ENCODE peak calls at places on chromosomes 2 and 18, in seven cellular contexts. One of them, this sample, is unnamed.

GRCh38 chr2:118059919-118060478 is 28.3 kb upstream of the INSIG2 start:
- DNase-seq in MM.1S: peak; percentile 30
- DNase-seq in psoas muscle: no peak
- DNase-seq in cardiac muscle cell: no peak
- DNase-seq in RWPE2: no peak
- DNase-seq in neural progenitor cell: no peak
- DNase-seq in fibroblast of pulmonary artery: peak; percentile 55
- DNase-seq in this sample: peak; percentile 72

GRCh38 chr2:33013684-33014110 is 66.9 kb downstream of the LTBP1 start:
- DNase-seq in cardiac muscle cell: no peak
- DNase-seq in psoas muscle: no peak
- DNase-seq in fibroblast of pulmonary artery: peak; percentile 31
- DNase-seq in RWPE2: no peak
- DNase-seq in MM.1S: no peak
- DNase-seq in neural progenitor cell: no peak
- DNase-seq in this sample: peak; percentile 59

GRCh38 chr2:6078414-6078813 is 386.2 kb downstream of the SOX11 start:
- DNase-seq in MM.1S: no peak
- DNase-seq in fibroblast of pulmonary artery: no peak
- DNase-seq in psoas muscle: no peak
- DNase-seq in cardiac muscle cell: no peak
- DNase-seq in RWPE2: no peak
- DNase-seq in neural progenitor cell: no peak
- DNase-seq in this sample: no peak

GRCh38 chr2:109604597-109604996 is 9.2 kb downstream of the SEPTIN10 start:
- DNase-seq in neural progenitor cell: no peak
- DNase-seq in RWPE2: peak; percentile 78
- DNase-seq in fibroblast of pulmonary artery: peak; percentile 63
- DNase-seq in MM.1S: no peak
- DNase-seq in psoas muscle: no peak
- DNase-seq in cardiac muscle cell: no peak
- DNase-seq in this sample: peak; percentile 90

GRCh38 chr2:23690421-23691105 is 236.4 kb downstream of the ATAD2B start:
- DNase-seq in cardiac muscle cell: no peak
- DNase-seq in psoas muscle: peak; percentile 63
- DNase-seq in fibroblast of pulmonary artery: no peak
- DNase-seq in RWPE2: peak; percentile 37
- DNase-seq in MM.1S: no peak
- DNase-seq in neural progenitor cell: no peak
- DNase-seq in this sample: no peak

GRCh38 chr2:68824831-68825230 is 46.4 kb downstream of the BMP10 start:
- DNase-seq in cardiac muscle cell: no peak
- DNase-seq in psoas muscle: no peak
- DNase-seq in RWPE2: no peak
- DNase-seq in fibroblast of pulmonary artery: peak; percentile 83
- DNase-seq in MM.1S: no peak
- DNase-seq in neural progenitor cell: no peak
- DNase-seq in this sample: peak; percentile 69

GRCh38 chr18:5294618-5295230 is 802 bp downstream of the ZBTB14 start:
- DNase-seq in fibroblast of pulmonary artery: peak; percentile 58
- DNase-seq in cardiac muscle cell: peak; percentile 70
- DNase-seq in neural progenitor cell: no peak
- DNase-seq in RWPE2: no peak
- DNase-seq in psoas muscle: peak; percentile 78
- DNase-seq in MM.1S: peak; percentile 72
- DNase-seq in this sample: peak; percentile 60

GRCh38 chr18:65754121-65754520 is 3.3 kb downstream of the CDH7 start:
- DNase-seq in psoas muscle: no peak
- DNase-seq in MM.1S: no peak
- DNase-seq in RWPE2: no peak
- DNase-seq in fibroblast of pulmonary artery: no peak
- DNase-seq in neural progenitor cell: no peak
- DNase-seq in cardiac muscle cell: no peak
- DNase-seq in this sample: no peak

GRCh38 chr2:26613241-26614204 is 27.6 kb downstream of the CIB4 start:
- DNase-seq in fibroblast of pulmonary artery: no peak
- DNase-seq in cardiac muscle cell: peak; percentile 28
- DNase-seq in psoas muscle: no peak
- DNase-seq in neural progenitor cell: peak; percentile 73
- DNase-seq in MM.1S: no peak
- DNase-seq in RWPE2: no peak
- DNase-seq in this sample: peak; percentile 22

GRCh38 chr2:109128048-109128465 is 948 bp upstream of the SH3RF3 start:
- DNase-seq in neural progenitor cell: peak; percentile 91
- DNase-seq in psoas muscle: peak; percentile 91
- DNase-seq in MM.1S: peak; percentile 79
- DNase-seq in RWPE2: peak; percentile 79
- DNase-seq in cardiac muscle cell: peak; percentile 90
- DNase-seq in fibroblast of pulmonary artery: peak; percentile 93
- DNase-seq in this sample: peak; percentile 94

GRCh38 chr2:143210446-143210819 is 81.2 kb downstream of the ARHGAP15 start:
- DNase-seq in RWPE2: no peak
- DNase-seq in MM.1S: no peak
- DNase-seq in cardiac muscle cell: no peak
- DNase-seq in fibroblast of pulmonary artery: no peak
- DNase-seq in neural progenitor cell: no peak
- DNase-seq in psoas muscle: no peak
- DNase-seq in this sample: no peak

GRCh38 chr2:143209570-143210445 is 80.6 kb downstream of the ARHGAP15 start:
- DNase-seq in psoas muscle: no peak
- DNase-seq in fibroblast of pulmonary artery: no peak
- DNase-seq in RWPE2: no peak
- DNase-seq in MM.1S: no peak
- DNase-seq in cardiac muscle cell: no peak
- DNase-seq in neural progenitor cell: no peak
- DNase-seq in this sample: no peak

GRCh38 chr2:143205106-143205764 is 76.0 kb downstream of the ARHGAP15 start:
- DNase-seq in cardiac muscle cell: no peak
- DNase-seq in fibroblast of pulmonary artery: peak; percentile 26
- DNase-seq in RWPE2: no peak
- DNase-seq in neural progenitor cell: no peak
- DNase-seq in psoas muscle: no peak
- DNase-seq in MM.1S: peak; percentile 18
- DNase-seq in this sample: peak; percentile 13
- TF ChIP-seq CTCF in cardiac muscle cell: peak; percentile 23
- TF ChIP-seq CTCF in fibroblast of pulmonary artery: peak; percentile 41
- TF ChIP-seq CTCF in RWPE2: peak; percentile 32
- TF ChIP-seq CTCF in neural progenitor cell: peak; percentile 48
- TF ChIP-seq CTCF in psoas muscle: no peak
- TF ChIP-seq CTCF in MM.1S: peak; percentile 43
- TF ChIP-seq CTCF in this sample: peak; percentile 4

DNA sequence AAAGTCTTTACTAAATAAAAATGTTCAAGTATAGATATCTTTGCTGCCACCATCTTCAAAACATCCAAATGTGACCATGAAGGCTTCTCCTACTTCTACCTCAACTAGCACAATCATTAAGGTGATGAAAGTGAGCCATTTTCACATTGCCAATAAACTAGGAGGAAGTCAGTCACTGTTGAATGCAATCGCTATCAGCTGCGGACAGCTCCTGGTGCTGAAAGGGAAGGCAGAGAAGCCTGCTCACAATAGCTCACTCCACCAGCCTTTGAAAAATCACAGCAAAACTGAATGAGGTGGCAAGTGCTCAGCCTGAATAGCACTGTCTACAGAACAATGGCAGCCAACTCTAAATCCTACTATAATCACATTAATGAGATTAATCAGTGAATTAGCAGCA is 2.2 kb downstream of the MYT1L start:
- DNase-seq in neural progenitor cell: peak; percentile 91
- DNase-seq in cardiac muscle cell: peak; percentile 79
- DNase-seq in RWPE2: no peak
- DNase-seq in psoas muscle: no peak
- DNase-seq in MM.1S: no peak
- DNase-seq in fibroblast of pulmonary artery: peak; percentile 1
- DNase-seq in this sample: no peak
- H3K4me3 ChIP-seq in neural progenitor cell: no peak overlapping the region
- H3K4me3 ChIP-seq in cardiac muscle cell: no peak overlapping the region
- H3K4me3 ChIP-seq in RWPE2: no peak overlapping the region
- H3K4me3 ChIP-seq in psoas muscle: no peak overlapping the region
- H3K4me3 ChIP-seq in MM.1S: no peak overlapping the region
- H3K4me3 ChIP-seq in fibroblast of pulmonary artery: no peak overlapping the region
- H3K4me3 ChIP-seq in this sample: no peak overlapping the region

DNA sequence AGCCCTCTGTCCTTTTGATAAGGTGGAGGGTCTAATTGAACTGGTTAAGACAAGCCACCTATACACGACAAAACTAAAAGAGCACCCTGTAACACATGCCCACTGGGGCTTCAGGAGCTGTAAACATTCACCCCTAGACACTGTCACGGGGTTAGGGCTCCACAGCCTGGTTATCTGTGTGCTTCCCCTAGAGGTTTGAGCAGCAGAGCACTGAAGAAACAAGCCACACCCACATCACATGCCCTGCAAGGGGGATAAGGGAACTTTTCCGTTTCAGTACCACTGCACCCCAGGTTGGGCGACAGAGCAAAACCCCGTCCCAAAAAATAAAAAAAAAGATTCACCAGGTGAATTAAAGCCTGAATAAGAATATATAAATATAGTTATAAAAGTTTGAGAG is 913.7 kb upstream of the ACVR2A start:
- DNase-seq in cardiac muscle cell: no peak
- DNase-seq in fibroblast of pulmonary artery: no peak
- DNase-seq in MM.1S: no peak
- DNase-seq in psoas muscle: no peak
- DNase-seq in neural progenitor cell: no peak
- DNase-seq in RWPE2: no peak
- DNase-seq in this sample: no peak
- TF ChIP-seq CTCF in cardiac muscle cell: no peak
- TF ChIP-seq CTCF in fibroblast of pulmonary artery: no peak
- TF ChIP-seq CTCF in MM.1S: no peak
- TF ChIP-seq CTCF in psoas muscle: no peak
- TF ChIP-seq CTCF in neural progenitor cell: no peak
- TF ChIP-seq CTCF in RWPE2: no peak
- TF ChIP-seq CTCF in this sample: no peak

GRCh38 chr2:230205721-230206120 is 14.1 kb downstream of the SP110 start:
- DNase-seq in RWPE2: no peak
- DNase-seq in MM.1S: no peak
- DNase-seq in neural progenitor cell: no peak
- DNase-seq in psoas muscle: no peak
- DNase-seq in fibroblast of pulmonary artery: no peak
- DNase-seq in cardiac muscle cell: no peak
- DNase-seq in this sample: no peak
- H3K4me3 ChIP-seq in RWPE2: no peak overlapping the region
- H3K4me3 ChIP-seq in MM.1S: no peak overlapping the region
- H3K4me3 ChIP-seq in neural progenitor cell: no peak overlapping the region
- H3K4me3 ChIP-seq in psoas muscle: no peak overlapping the region
- H3K4me3 ChIP-seq in fibroblast of pulmonary artery: no peak overlapping the region
- H3K4me3 ChIP-seq in cardiac muscle cell: no peak overlapping the region
- H3K4me3 ChIP-seq in this sample: no peak overlapping the region

GRCh38 chr18:33670052-33670451 is 92.0 kb downstream of the ASXL3 start:
- DNase-seq in fibroblast of pulmonary artery: no peak
- DNase-seq in psoas muscle: no peak
- DNase-seq in RWPE2: no peak
- DNase-seq in cardiac muscle cell: no peak
- DNase-seq in neural progenitor cell: no peak
- DNase-seq in MM.1S: peak; percentile 82
- DNase-seq in this sample: no peak
- TF ChIP-seq CTCF in fibroblast of pulmonary artery: no peak
- TF ChIP-seq CTCF in psoas muscle: no peak
- TF ChIP-seq CTCF in RWPE2: no peak
- TF ChIP-seq CTCF in cardiac muscle cell: no peak
- TF ChIP-seq CTCF in neural progenitor cell: no peak
- TF ChIP-seq CTCF in MM.1S: no peak
- TF ChIP-seq CTCF in this sample: no peak

GRCh38 chr18:55401275-55401620 is 186.7 kb downstream of the TCF4 start:
- DNase-seq in neural progenitor cell: no peak
- DNase-seq in psoas muscle: no peak
- DNase-seq in fibroblast of pulmonary artery: peak; percentile 31
- DNase-seq in cardiac muscle cell: no peak
- DNase-seq in RWPE2: no peak
- DNase-seq in MM.1S: no peak
- DNase-seq in this sample: no peak
- H3K4me3 ChIP-seq in neural progenitor cell: no peak overlapping the region
- H3K4me3 ChIP-seq in psoas muscle: peak overlapping the region; percentile 64
- H3K4me3 ChIP-seq in fibroblast of pulmonary artery: peak overlapping the region; percentile 59
- H3K4me3 ChIP-seq in cardiac muscle cell: no peak overlapping the region
- H3K4me3 ChIP-seq in RWPE2: no peak overlapping the region
- H3K4me3 ChIP-seq in MM.1S: no peak overlapping the region
- H3K4me3 ChIP-seq in this sample: peak overlapping the region; percentile 55

GRCh38 chr18:1663879-1664705 is 759.4 kb downstream of the ADCYAP1 start:
- DNase-seq in neural progenitor cell: peak; percentile 83
- DNase-seq in cardiac muscle cell: peak; percentile 74
- DNase-seq in psoas muscle: peak; percentile 52
- DNase-seq in MM.1S: peak; percentile 47
- DNase-seq in RWPE2: no peak
- DNase-seq in fibroblast of pulmonary artery: peak; percentile 43
- DNase-seq in this sample: peak; percentile 27
- TF ChIP-seq CTCF in neural progenitor cell: peak; percentile 88
- TF ChIP-seq CTCF in cardiac muscle cell: peak; percentile 75
- TF ChIP-seq CTCF in psoas muscle: no peak
- TF ChIP-seq CTCF in MM.1S: peak; percentile 88
- TF ChIP-seq CTCF in RWPE2: peak; percentile 87
- TF ChIP-seq CTCF in fibroblast of pulmonary artery: peak; percentile 82
- TF ChIP-seq CTCF in this sample: peak; percentile 59

GRCh38 chr2:179860255-179861026 is 971 bp downstream of the ZNF385B start:
- DNase-seq in neural progenitor cell: peak; percentile 30
- DNase-seq in fibroblast of pulmonary artery: no peak
- DNase-seq in MM.1S: no peak
- DNase-seq in cardiac muscle cell: no peak
- DNase-seq in RWPE2: no peak
- DNase-seq in psoas muscle: peak; percentile 45
- DNase-seq in this sample: no peak
- H3K4me3 ChIP-seq in neural progenitor cell: peak overlapping the region; percentile 92
- H3K4me3 ChIP-seq in fibroblast of pulmonary artery: peak overlapping the region; percentile 14
- H3K4me3 ChIP-seq in MM.1S: peak overlapping the region; percentile 88
- H3K4me3 ChIP-seq in cardiac muscle cell: peak overlapping the region; percentile 74
- H3K4me3 ChIP-seq in RWPE2: peak overlapping the region; percentile 38
- H3K4me3 ChIP-seq in psoas muscle: peak overlapping the region; percentile 81
- H3K4me3 ChIP-seq in this sample: peak overlapping the region; percentile 14

GRCh38 chr2:61011649-61012048 is 5.9 kb upstream of the PEX13 start:
- DNase-seq in cardiac muscle cell: no peak
- DNase-seq in RWPE2: no peak
- DNase-seq in psoas muscle: no peak
- DNase-seq in fibroblast of pulmonary artery: peak; percentile 39
- DNase-seq in MM.1S: no peak
- DNase-seq in neural progenitor cell: no peak
- DNase-seq in this sample: peak; percentile 48

GRCh38 chr2:61015971-61016370 is 1.5 kb upstream of the PEX13 start:
- DNase-seq in neural progenitor cell: no peak
- DNase-seq in cardiac muscle cell: no peak
- DNase-seq in fibroblast of pulmonary artery: no peak
- DNase-seq in psoas muscle: no peak
- DNase-seq in RWPE2: no peak
- DNase-seq in MM.1S: no peak
- DNase-seq in this sample: no peak

GRCh38 chr2:61014805-61015204 is 2.7 kb upstream of the PEX13 start:
- DNase-seq in cardiac muscle cell: no peak
- DNase-seq in psoas muscle: no peak
- DNase-seq in neural progenitor cell: no peak
- DNase-seq in RWPE2: no peak
- DNase-seq in fibroblast of pulmonary artery: no peak
- DNase-seq in MM.1S: no peak
- DNase-seq in this sample: no peak

GRCh38 chr2:61016392-61017002 is 1.0 kb upstream of the PEX13 start:
- DNase-seq in MM.1S: peak; percentile 20
- DNase-seq in RWPE2: no peak
- DNase-seq in neural progenitor cell: peak; percentile 12
- DNase-seq in fibroblast of pulmonary artery: no peak
- DNase-seq in cardiac muscle cell: no peak
- DNase-seq in psoas muscle: no peak
- DNase-seq in this sample: no peak

DNA sequence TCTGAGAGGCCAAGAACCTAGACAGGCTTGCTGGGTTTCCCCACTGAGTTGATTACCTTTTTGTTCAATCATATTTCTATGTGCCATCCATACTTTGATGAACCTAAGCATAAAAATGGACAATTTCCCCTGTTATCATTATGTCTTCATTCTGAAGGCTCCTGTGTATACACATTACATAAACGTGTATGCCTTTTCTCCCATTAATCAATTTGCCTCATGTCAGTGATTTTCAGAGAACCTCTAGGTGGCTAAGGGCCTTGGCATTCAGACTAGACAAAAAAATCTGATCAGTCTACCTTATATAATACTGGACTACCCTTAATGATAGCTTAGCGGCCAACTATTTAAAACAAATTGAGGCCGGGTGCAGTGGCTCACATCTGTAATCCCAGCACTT is 4.1 kb upstream of the PEX13 start:
- DNase-seq in fibroblast of pulmonary artery: no peak
- DNase-seq in RWPE2: no peak
- DNase-seq in cardiac muscle cell: no peak
- DNase-seq in MM.1S: no peak
- DNase-seq in neural progenitor cell: no peak
- DNase-seq in psoas muscle: no peak
- DNase-seq in this sample: no peak
- TF ChIP-seq CTCF in fibroblast of pulmonary artery: no peak
- TF ChIP-seq CTCF in RWPE2: no peak
- TF ChIP-seq CTCF in cardiac muscle cell: no peak
- TF ChIP-seq CTCF in MM.1S: no peak
- TF ChIP-seq CTCF in neural progenitor cell: no peak
- TF ChIP-seq CTCF in psoas muscle: no peak
- TF ChIP-seq CTCF in this sample: no peak

This sample was measured in cardiac fibroblast.